ENCODE peak calls at places on chromosomes 11 and 22, in five cellular contexts. One of them, this sample, is unnamed.

GRCh38 chr11:102389253-102389652 is 42.2 kb downstream of the BIRC2 start:
- DNase-seq in NCI-H446: no peak
- DNase-seq in skeletal muscle cell: no peak
- DNase-seq in LoVo: no peak
- DNase-seq in NCI-H2227 treated with DMSO at 0.1 percent for 48 hours: no peak
- DNase-seq in this sample: no peak

GRCh38 chr11:45853616-45854219 is 6.4 kb downstream of the CRY2 start:
- DNase-seq in NCI-H2227 treated with DMSO at 0.1 percent for 48 hours: no peak
- DNase-seq in skeletal muscle cell: no peak
- DNase-seq in LoVo: no peak
- DNase-seq in NCI-H446: no peak
- DNase-seq in this sample: no peak

GRCh38 chr11:77188323-77188911 is 60.4 kb downstream of the MYO7A start:
- DNase-seq in LoVo: peak; percentile 72
- DNase-seq in skeletal muscle cell: no peak
- DNase-seq in NCI-H446: peak; percentile 90
- DNase-seq in NCI-H2227 treated with DMSO at 0.1 percent for 48 hours: peak; percentile 55
- DNase-seq in this sample: peak; percentile 79

GRCh38 chr22:43110927-43111623 is 525 bp downstream of the BIK start:
- DNase-seq in LoVo: peak; percentile 37
- DNase-seq in NCI-H446: no peak
- DNase-seq in NCI-H2227 treated with DMSO at 0.1 percent for 48 hours: peak; percentile 3
- DNase-seq in skeletal muscle cell: no peak
- DNase-seq in this sample: no peak

GRCh38 chr11:44887598-44887997 is 63.1 kb downstream of the TP53I11 start:
- DNase-seq in LoVo: no peak
- DNase-seq in NCI-H2227 treated with DMSO at 0.1 percent for 48 hours: no peak
- DNase-seq in NCI-H446: no peak
- DNase-seq in skeletal muscle cell: no peak
- DNase-seq in this sample: no peak

GRCh38 chr11:120546312-120547205 is 35.0 kb downstream of the GRIK4 start:
- DNase-seq in NCI-H2227 treated with DMSO at 0.1 percent for 48 hours: no peak
- DNase-seq in LoVo: peak; percentile 80
- DNase-seq in NCI-H446: peak; percentile 46
- DNase-seq in skeletal muscle cell: peak; percentile 84
- DNase-seq in this sample: no peak

GRCh38 chr22:46905415-46905814 is 143.0 kb downstream of the TBC1D22A start:
- DNase-seq in LoVo: no peak
- DNase-seq in NCI-H446: no peak
- DNase-seq in skeletal muscle cell: no peak
- DNase-seq in NCI-H2227 treated with DMSO at 0.1 percent for 48 hours: no peak
- DNase-seq in this sample: no peak

GRCh38 chr22:45053094-45053493 is 43.3 kb upstream of the PHF21B start:
- DNase-seq in NCI-H446: no peak
- DNase-seq in NCI-H2227 treated with DMSO at 0.1 percent for 48 hours: no peak
- DNase-seq in LoVo: no peak
- DNase-seq in skeletal muscle cell: no peak
- DNase-seq in this sample: no peak

GRCh38 chr11:70203749-70204465 is 811 bp downstream of the FADD start:
- DNase-seq in NCI-H2227 treated with DMSO at 0.1 percent for 48 hours: peak; percentile 17
- DNase-seq in skeletal muscle cell: peak; percentile 48
- DNase-seq in NCI-H446: peak; percentile 44
- DNase-seq in LoVo: peak; percentile 85
- DNase-seq in this sample: peak; percentile 35

GRCh38 chr11:61495801-61496601 is 12.5 kb upstream of the LRRC10B start:
- DNase-seq in NCI-H2227 treated with DMSO at 0.1 percent for 48 hours: no peak
- DNase-seq in skeletal muscle cell: peak; percentile 54
- DNase-seq in NCI-H446: peak; percentile 58
- DNase-seq in LoVo: no peak
- DNase-seq in this sample: peak; percentile 80

GRCh38 chr11:129973068-129973467 is 29.6 kb downstream of the PRDM10 start:
- DNase-seq in LoVo: no peak
- DNase-seq in NCI-H2227 treated with DMSO at 0.1 percent for 48 hours: no peak
- DNase-seq in skeletal muscle cell: no peak
- DNase-seq in NCI-H446: no peak
- DNase-seq in this sample: no peak